ENCODE peak calls at places on chromosomes 12 and 14, in five cellular contexts. Y is stimulated activated CD4-positive, alpha-beta T cell treated with anti-CD3 and anti-CD28 coated beads, Interleukin-1b, Interleukin-23, amount 100 ng/mL, for 24 hours; V is NAMALWA; P is AG04450; M is NCI-H510A treated with DMSO at 0.1 percent for 48 hours. F is an unnamed sample.

GRCh38 chr14:54642950-54643695 is 76.2 kb downstream of the SAMD4A start:
- DNase-seq in Y (no peak), V (peak), P (no peak), M (no peak), F (no peak)

GRCh38 chr12:53258541-53259539 is 9.3 kb upstream of the ESPL1 start:
- DNase-seq in Y (no peak), V (no peak), P (no peak), M (no peak), F (peak)

GRCh38 chr12:18468521-18469075 is 207.3 kb downstream of the PIK3C2G start:
- DNase-seq in Y (no peak), V (no peak), P (no peak), M (no peak), F (no peak)

GRCh38 chr14:96297000-96297399 is 41.0 kb downstream of the BDKRB1 start:
- DNase-seq in Y (no peak), V (peak), P (no peak), M (peak), F (peak)

GRCh38 chr14:32444262-32444661 is 115.2 kb downstream of the AKAP6 start:
- DNase-seq in Y (no peak), V (no peak), P (no peak), M (no peak), F (no peak)

GRCh38 chr12:121144416-121144914 is 11.8 kb downstream of the P2RX7 start:
- DNase-seq in Y (no peak), V (no peak), P (no peak), M (no peak), F (no peak)

GRCh38 chr12:131908082-131908715 is 13.8 kb downstream of the ULK1 start:
- DNase-seq in Y (no peak), V (no peak), P (no peak), M (no peak), F (no peak)

GRCh38 chr12:120936197-120936596 is 32.0 kb upstream of the SPPL3 start:
- DNase-seq in Y (no peak), V (no peak), P (no peak), M (no peak), F (no peak)

GRCh38 chr12:107514887-107515445 is 170.6 kb upstream of the PWP1 start:
- DNase-seq in Y (no peak), V (no peak), P (no peak), M (no peak), F (peak)

GRCh38 chr14:23562822-23563472 is 4.6 kb downstream of the AP1G2 start:
- DNase-seq in Y (no peak), V (peak), P (peak), M (peak), F (peak)

GRCh38 chr12:115619889-115620288 is 657.6 kb downstream of the MED13L start:
- DNase-seq in Y (no peak), V (no peak), P (no peak), M (no peak), F (no peak)

GRCh38 chr12:34399631-34400422 is 377.5 kb downstream of the ALG10 start:
- DNase-seq in Y (no peak), V (no peak), P (no peak), M (no peak), F (no peak)

GRCh38 chr14:34722723-34723545 is 8.5 kb upstream of the CFL2 start:
- DNase-seq in Y (no peak), V (peak), P (no peak), M (peak), F (peak)

GRCh38 chr14:56805992-56806737 is 4.1 kb downstream of the OTX2 start:
- DNase-seq in Y (no peak), V (no peak), P (no peak), M (no peak), F (no peak)

GRCh38 chr14:58607571-58608317 is 30.0 kb upstream of the DACT1 start:
- DNase-seq in Y (no peak), V (no peak), P (peak), M (no peak), F (no peak)

GRCh38 chr14:69501362-69501964 is 16.9 kb downstream of the PLEKHD1 start:
- DNase-seq in Y (no peak), V (no peak), P (no peak), M (no peak), F (no peak)

GRCh38 chr12:64392221-64392620 is 1.7 kb upstream of the C12orf56 start:
- DNase-seq in Y (no peak), V (peak), P (peak), M (no peak), F (peak)

GRCh38 chr14:59422069-59422881 is 42.9 kb downstream of the GPR135 start:
- DNase-seq in Y (no peak), V (no peak), P (no peak), M (peak), F (peak)

GRCh38 chr12:74846116-74846515 is 308.5 kb downstream of the ATXN7L3B start:
- DNase-seq in Y (no peak), V (no peak), P (no peak), M (no peak), F (no peak)

GRCh38 chr14:104425763-104426691 is 153.5 kb upstream of the C14orf180 start:
- DNase-seq in Y (no peak), V (no peak), P (no peak), M (no peak), F (no peak)

GRCh38 chr12:68224613-68225285 is 861 bp downstream of the IL26 start:
- DNase-seq in Y (no peak), V (no peak), P (no peak), M (no peak), F (no peak)

GRCh38 chr12:132788375-132789098 is 26.9 kb upstream of the ANKLE2 start:
- DNase-seq in Y (no peak), V (no peak), P (no peak), M (no peak), F (no peak)

GRCh38 chr12:132140501-132140900 is 3.6 kb downstream of the DDX51 start:
- DNase-seq in Y (no peak), V (no peak), P (no peak), M (no peak), F (no peak)

GRCh38 chr12:26319511-26319910 is 124.1 kb downstream of the SSPN start:
- DNase-seq in Y (no peak), V (no peak), P (peak), M (no peak), F (no peak)

GRCh38 chr14:66701813-66702212 is 193.9 kb downstream of the GPHN start:
- DNase-seq in Y (no peak), V (no peak), P (no peak), M (no peak), F (peak)

GRCh38 chr12:53939141-53940108 is 794 bp downstream of the HOXC13 start:
- DNase-seq in Y (no peak), V (no peak), P (no peak), M (no peak), F (no peak)

GRCh38 chr12:98253207-98253606 is 262.2 kb upstream of the TMPO start:
- DNase-seq in Y (no peak), V (no peak), P (no peak), M (peak), F (peak)

GRCh38 chr12:20883288-20883687 is 72.8 kb downstream of the SLCO1B3 start:
- DNase-seq in Y (no peak), V (no peak), P (no peak), M (no peak), F (no peak)

GRCh38 chr12:70043490-70044138 is 199.6 kb upstream of the CNOT2 start:
- DNase-seq in Y (no peak), V (no peak), P (no peak), M (no peak), F (no peak)

GRCh38 chr12:7479784-7480183 is 23.8 kb downstream of the CD163 start:
- DNase-seq in Y (no peak), V (no peak), P (no peak), M (no peak), F (no peak)

GRCh38 chr14:56949828-56950227 is 139.5 kb upstream of the OTX2 start:
- DNase-seq in Y (no peak), V (no peak), P (no peak), M (no peak), F (no peak)

GRCh38 chr12:120642086-120642485 is 1.7 kb downstream of the CABP1 start:
- DNase-seq in Y (no peak), V (no peak), P (no peak), M (no peak), F (no peak)

GRCh38 chr14:105974902-105975301 is 448.5 kb downstream of the TMEM121 start:
- DNase-seq in Y (peak), V (no peak), P (no peak), M (no peak), F (no peak)

F was measured in DMS53.